ENCODE peak calls at places on chromosome 15, in four cellular contexts. One of them, this sample, is unnamed.

GRCh38 chr15:21269121-21269520 is 171.2 kb downstream of the POTEB3 start:
- DNase-seq in GM12878: no peak
- DNase-seq in HL-60: no peak
- DNase-seq in GM12891: no peak
- DNase-seq in this sample: no peak

GRCh38 chr15:99954361-99955180 is 221.3 kb upstream of the LYSMD4 start:
- DNase-seq in GM12878: no peak
- DNase-seq in HL-60: no peak
- DNase-seq in GM12891: no peak
- DNase-seq in this sample: no peak

GRCh38 chr15:94164202-94164807 is 67.1 kb upstream of the MCTP2 start:
- DNase-seq in GM12878: no peak
- DNase-seq in HL-60: peak; percentile 74
- DNase-seq in GM12891: peak; percentile 22
- DNase-seq in this sample: peak; percentile 12

GRCh38 chr15:72554471-72555425 is 80.6 kb downstream of the ARIH1 start:
- DNase-seq in GM12878: no peak
- DNase-seq in HL-60: no peak
- DNase-seq in GM12891: no peak
- DNase-seq in this sample: peak; percentile 3

GRCh38 chr15:49135893-49136292 is 19.5 kb downstream of the COPS2 start:
- DNase-seq in GM12878: no peak
- DNase-seq in HL-60: no peak
- DNase-seq in GM12891: no peak
- DNase-seq in this sample: no peak

GRCh38 chr15:71115567-71116351 is 488 bp downstream of the THSD4 start:
- DNase-seq in GM12878: no peak
- DNase-seq in HL-60: peak; percentile 7
- DNase-seq in GM12891: peak; percentile 53
- DNase-seq in this sample: no peak

GRCh38 chr15:42329161-42329560 is 30.1 kb upstream of the CAPN3 start:
- DNase-seq in GM12878: no peak
- DNase-seq in HL-60: no peak
- DNase-seq in GM12891: no peak
- DNase-seq in this sample: no peak

GRCh38 chr15:75134748-75135147 is 66.9 kb upstream of the C15orf39 start:
- DNase-seq in GM12878: no peak
- DNase-seq in HL-60: no peak
- DNase-seq in GM12891: no peak
- DNase-seq in this sample: no peak

GRCh38 chr15:95682129-95682528 is 648.4 kb upstream of the NR2F2 start:
- DNase-seq in GM12878: no peak
- DNase-seq in HL-60: no peak
- DNase-seq in GM12891: no peak
- DNase-seq in this sample: no peak

GRCh38 chr15:59168536-59168935 is 38.1 kb upstream of the LDHAL6B start:
- DNase-seq in GM12878: no peak
- DNase-seq in HL-60: no peak
- DNase-seq in GM12891: no peak
- DNase-seq in this sample: no peak

GRCh38 chr15:59169337-59169736 is 37.3 kb upstream of the LDHAL6B start:
- DNase-seq in GM12878: no peak
- DNase-seq in HL-60: no peak
- DNase-seq in GM12891: no peak
- DNase-seq in this sample: no peak

GRCh38 chr15:59166156-59166555 is 40.5 kb upstream of the LDHAL6B start:
- DNase-seq in GM12878: no peak
- DNase-seq in HL-60: no peak
- DNase-seq in GM12891: no peak
- DNase-seq in this sample: no peak

GRCh38 chr15:59166601-59167265 is 39.9 kb upstream of the LDHAL6B start:
- DNase-seq in GM12878: no peak
- DNase-seq in HL-60: no peak
- DNase-seq in GM12891: no peak
- DNase-seq in this sample: no peak

GRCh38 chr15:59165726-59166125 is 40.9 kb upstream of the LDHAL6B start:
- DNase-seq in GM12878: peak; percentile 28
- DNase-seq in HL-60: no peak
- DNase-seq in GM12891: no peak
- DNase-seq in this sample: no peak
- TF ChIP-seq SPI1 in GM12878: peak; percentile 30
- TF ChIP-seq SPI1 in HL-60: peak; percentile 4
- TF ChIP-seq SPI1 in GM12891: peak; percentile 60
- TF ChIP-seq SPI1 in this sample: no peak

DNA sequence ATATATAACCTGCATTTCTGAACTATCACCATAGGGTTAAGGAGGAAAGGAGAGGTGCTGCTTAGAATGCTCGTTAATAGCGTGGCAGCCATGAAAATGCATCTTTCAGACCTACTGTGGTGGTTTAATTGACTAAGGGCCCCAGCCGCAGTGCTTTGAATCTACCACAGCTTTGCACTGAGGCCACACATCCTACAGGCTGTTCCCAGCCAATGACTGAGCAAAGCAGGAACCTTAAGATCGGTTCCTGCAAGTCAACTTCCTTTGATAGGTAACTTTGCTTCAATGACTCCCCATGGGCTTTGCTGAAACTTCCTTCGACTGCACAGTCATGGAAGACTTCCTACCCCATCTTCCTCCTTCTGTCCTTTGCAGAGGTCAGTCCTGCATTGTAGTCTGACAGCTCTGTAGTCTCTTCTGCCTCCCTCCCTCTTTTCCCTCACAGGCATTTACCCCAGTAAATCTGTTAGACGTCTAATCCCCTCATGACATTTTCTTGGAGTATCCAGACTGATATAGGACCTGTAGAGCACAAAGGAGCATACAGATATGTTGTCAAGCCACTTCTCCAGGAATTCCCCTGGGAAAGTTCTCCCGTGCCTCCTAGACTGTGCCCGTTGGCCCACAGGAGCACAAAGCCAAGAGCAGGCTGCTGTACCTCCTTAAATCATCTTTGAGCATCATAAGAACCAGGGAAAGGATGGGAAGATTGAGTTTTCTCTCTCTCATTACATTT is 2.6 kb upstream of the BCL2A1 start:
- DNase-seq in GM12878: no peak
- DNase-seq in HL-60: peak; percentile 53
- DNase-seq in GM12891: no peak
- DNase-seq in this sample: no peak
- TF ChIP-seq SPI1 in GM12878: peak; percentile 9
- TF ChIP-seq SPI1 in HL-60: no peak
- TF ChIP-seq SPI1 in GM12891: no peak
- TF ChIP-seq SPI1 in this sample: no peak

GRCh38 chr15:77014137-77015081 is 19.5 kb downstream of the PSTPIP1 start:
- DNase-seq in GM12878: no peak
- DNase-seq in HL-60: peak; percentile 94
- DNase-seq in GM12891: no peak
- DNase-seq in this sample: no peak
- TF ChIP-seq SPI1 in GM12878: peak; percentile 95
- TF ChIP-seq SPI1 in HL-60: peak; percentile 99
- TF ChIP-seq SPI1 in GM12891: peak; percentile 92
- TF ChIP-seq SPI1 in this sample: peak; percentile 61

DNA sequence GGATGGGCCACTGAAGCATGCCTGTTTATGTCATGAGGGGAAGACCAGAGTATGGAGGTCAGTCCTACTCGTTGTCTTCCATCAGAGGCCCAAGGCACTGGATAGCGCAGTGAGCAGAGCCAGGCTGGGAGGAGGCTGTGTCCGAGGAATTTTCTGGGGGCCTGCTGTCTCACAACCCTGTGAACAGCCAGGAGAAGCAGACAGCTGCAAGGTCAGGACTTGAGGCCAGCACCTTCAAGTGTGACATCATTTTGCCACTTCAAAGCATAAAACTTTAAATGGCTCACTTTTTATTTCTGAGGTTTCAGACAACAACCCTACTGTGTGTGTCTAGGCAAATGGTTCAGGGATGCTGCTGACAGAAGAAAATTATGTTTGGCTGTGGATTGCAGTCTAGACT is 47.2 kb downstream of the TMED3 start:
- DNase-seq in GM12878: no peak
- DNase-seq in HL-60: no peak
- DNase-seq in GM12891: no peak
- DNase-seq in this sample: no peak
- TF ChIP-seq SPI1 in GM12878: no peak
- TF ChIP-seq SPI1 in HL-60: no peak
- TF ChIP-seq SPI1 in GM12891: no peak
- TF ChIP-seq SPI1 in this sample: no peak

This sample was measured in K562.